ENCODE peak calls at places on chromosomes 4 and X, in four cellular contexts. E is suprapubic skin, U is coronary artery, K is upper lobe of right lung. Y is an unnamed sample.

GRCh38 chrX:19964017-19964710 is 26.7 kb downstream of the BCLAF3 start:
- DNase-seq in E (no peak), U (no peak), K (no peak), Y (no peak)

GRCh38 chrX:136251042-136251991 is at the start of gene MAP7D3:
- DNase-seq in E (no peak), U (no peak), K (peak; percentile 81), Y (no peak)

GRCh38 chrX:97330150-97330549 is 446.4 kb downstream of the RPA4 start:
- DNase-seq in E (no peak), U (no peak), K (no peak), Y (no peak)

GRCh38 chrX:19512961-19513360 is 2.3 kb downstream of the MAP3K15 start:
- DNase-seq in E (no peak), U (no peak), K (no peak), Y (no peak)

GRCh38 chrX:135974279-135974856 is 580 bp upstream of the MMGT1 start:
- DNase-seq in E (peak; percentile 85), U (peak; percentile 76), K (peak; percentile 87), Y (peak; percentile 43)

GRCh38 chrX:134948333-134949241 is 42.2 kb upstream of the SMIM10 start:
- DNase-seq in E (no peak), U (no peak), K (no peak), Y (no peak)

GRCh38 chr4:2937986-2938385 is 25.2 kb downstream of the NOP14 start:
- DNase-seq in E (no peak), U (no peak), K (peak; percentile 13), Y (no peak)

GRCh38 chr4:38861791-38862190 is 5.2 kb upstream of the TLR6 start:
- DNase-seq in E (no peak), U (no peak), K (no peak), Y (no peak)

GRCh38 chrX:119495734-119496520 is 27.7 kb downstream of the SLC25A5 start:
- DNase-seq in E (peak; percentile 18), U (no peak), K (no peak), Y (no peak)
- H3K27ac ChIP-seq in E (peak overlapping the region; percentile 84), U (no peak overlapping the region), K (peak overlapping the region; percentile 3), Y (peak overlapping the region; percentile 72)

GRCh38 chr4:99062120-99062519 is 26.5 kb downstream of the ADH5 start:
- DNase-seq in E (no peak), U (no peak), K (no peak), Y (no peak)
- H3K27ac ChIP-seq in E (no peak overlapping the region), U (no peak overlapping the region), K (no peak overlapping the region), Y (no peak overlapping the region)

GRCh38 chr4:143559757-143560147 is 46.2 kb downstream of the SMARCA5 start:
- DNase-seq in E (no peak), U (no peak), K (no peak), Y (no peak)
- H3K27ac ChIP-seq in E (no peak overlapping the region), U (no peak overlapping the region), K (peak overlapping the region; percentile 12), Y (peak overlapping the region; percentile 59)

GRCh38 chr4:85961887-85962286 is 398.0 kb downstream of the MAPK10 start:
- DNase-seq in E (no peak), U (no peak), K (no peak), Y (no peak)
- H3K27ac ChIP-seq in E (no peak overlapping the region), U (no peak overlapping the region), K (no peak overlapping the region), Y (no peak overlapping the region)

GRCh38 chr4:8316251-8316771 is 46.8 kb downstream of the HTRA3 start:
- DNase-seq in E (peak; percentile 54), U (no peak), K (peak; percentile 55), Y (no peak)
- H3K27ac ChIP-seq in E (no peak overlapping the region), U (no peak overlapping the region), K (no peak overlapping the region), Y (no peak overlapping the region)

GRCh38 chr4:15878011-15878410 is 60.5 kb downstream of the FGFBP1 start:
- DNase-seq in E (no peak), U (no peak), K (no peak), Y (no peak)

GRCh38 chr4:15870921-15871664 is 67.4 kb downstream of the FGFBP1 start:
- DNase-seq in E (no peak), U (no peak), K (no peak), Y (no peak)

GRCh38 chr4:15873117-15873516 is 65.4 kb downstream of the FGFBP1 start:
- DNase-seq in E (no peak), U (no peak), K (no peak), Y (no peak)

GRCh38 chr4:15875663-15876460 is 62.7 kb downstream of the FGFBP1 start:
- DNase-seq in E (no peak), U (no peak), K (no peak), Y (no peak)

DNA sequence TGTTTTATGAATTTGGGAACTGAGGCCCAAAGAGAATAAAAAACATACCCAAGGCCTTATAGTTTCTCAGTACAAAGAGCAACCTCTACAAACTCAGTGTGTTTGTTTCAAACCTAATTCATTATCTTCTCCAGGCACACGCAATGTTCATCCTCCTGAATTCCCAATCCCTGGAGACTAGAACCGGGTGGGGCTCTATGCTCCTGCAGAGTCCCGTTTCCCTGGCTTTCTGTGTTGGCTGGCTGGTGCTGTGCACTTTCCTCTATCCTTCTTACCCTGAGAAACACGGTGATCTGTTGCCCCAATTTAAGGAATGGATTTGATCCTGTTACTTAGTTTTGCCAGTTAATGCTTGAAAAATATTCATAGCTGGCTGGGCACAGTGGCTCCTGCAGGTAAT is 63.9 kb downstream of the FGFBP1 start:
- DNase-seq in E (no peak), U (no peak), K (no peak), Y (no peak)
- H3K27ac ChIP-seq in E (peak overlapping the region; percentile 68), U (no peak overlapping the region), K (no peak overlapping the region), Y (no peak overlapping the region)

DNA sequence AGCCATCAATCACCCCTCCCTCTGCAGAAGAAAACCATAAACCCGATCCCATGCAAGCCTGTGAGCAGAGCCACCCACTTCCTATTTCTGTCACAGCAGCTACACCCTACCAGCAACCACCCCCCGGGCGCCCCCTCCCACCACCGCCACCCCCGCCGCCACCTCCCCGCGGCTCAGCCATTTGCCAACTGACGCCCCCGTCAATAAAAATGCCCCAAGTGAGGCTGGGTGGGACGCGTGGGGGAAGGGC is 1.1 kb downstream of the PPP3CA start:
- DNase-seq in E (no peak), U (no peak), K (no peak), Y (no peak)
- H3K27ac ChIP-seq in E (peak overlapping the region; percentile 98), U (peak overlapping the region; percentile 83), K (peak overlapping the region; percentile 92), Y (peak overlapping the region; percentile 99)

DNA sequence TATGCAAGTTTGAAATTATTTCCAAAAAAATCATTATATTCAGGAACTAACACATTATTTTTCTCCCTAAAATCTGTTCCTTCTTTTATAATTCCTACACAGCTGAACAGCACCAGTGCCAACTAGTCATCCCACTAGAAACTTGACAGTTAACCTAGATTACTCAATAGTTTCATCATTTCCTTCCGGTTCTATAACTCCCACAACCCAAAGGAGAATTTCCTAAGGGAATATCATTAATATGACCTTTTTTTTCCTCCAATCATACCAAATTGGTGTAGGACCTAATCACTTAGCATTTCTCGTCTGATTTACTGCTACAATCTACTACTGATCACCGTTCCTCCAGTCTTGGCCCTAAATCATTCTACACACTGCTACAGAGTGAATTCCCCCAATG is 45.9 kb downstream of the WDFY3 start:
- DNase-seq in E (no peak), U (no peak), K (no peak), Y (no peak)
- H3K27ac ChIP-seq in E (no peak overlapping the region), U (no peak overlapping the region), K (no peak overlapping the region), Y (no peak overlapping the region)

GRCh38 chrX:130836447-130836846 is 66.6 kb downstream of the ENOX2 start:
- DNase-seq in E (no peak), U (no peak), K (no peak), Y (no peak)
- H3K27ac ChIP-seq in E (no peak overlapping the region), U (no peak overlapping the region), K (no peak overlapping the region), Y (no peak overlapping the region)